ENCODE peak calls at places on chromosome 5, in five cellular contexts. Z is HepG2, T is GM12878, H is SK-N-SH, U is K562. A is an unnamed sample.

GRCh38 chr5:178319541-178320041 is 87.0 kb upstream of the PHYKPL start:
- DNase-seq in Z (no peak), T (no peak), H (no peak), U (no peak), A (no peak)

GRCh38 chr5:32677023-32677422 is 34.1 kb upstream of the NPR3 start:
- DNase-seq in Z (no peak), T (no peak), H (no peak), U (no peak), A (no peak)

GRCh38 chr5:80246995-80247729 is 8.7 kb downstream of the SERINC5 start:
- DNase-seq in Z (peak), T (peak), H (peak), U (peak), A (peak)

GRCh38 chr5:100647461-100648230 is 112.5 kb downstream of the FAM174A start:
- DNase-seq in Z (no peak), T (no peak), H (no peak), U (peak), A (no peak)

GRCh38 chr5:85205430-85205829 is 820.8 kb upstream of the EDIL3 start:
- DNase-seq in Z (no peak), T (no peak), H (no peak), U (no peak), A (no peak)

GRCh38 chr5:157977957-157978505 is 119.1 kb upstream of the CLINT1 start:
- DNase-seq in Z (no peak), T (no peak), H (peak), U (no peak), A (no peak)

GRCh38 chr5:30752015-30752414 is 441.5 kb upstream of the CDH6 start:
- DNase-seq in Z (no peak), T (no peak), H (no peak), U (no peak), A (no peak)

GRCh38 chr5:26569241-26569928 is 469.0 kb downstream of the CDH9 start:
- DNase-seq in Z (no peak), T (no peak), H (no peak), U (no peak), A (no peak)

GRCh38 chr5:170173227-170173626 is 59.6 kb upstream of the C5orf58 start:
- DNase-seq in Z (no peak), T (no peak), H (no peak), U (no peak), A (peak)

GRCh38 chr5:135356522-135357318 is 42.3 kb downstream of the MACROH2A1 start:
- DNase-seq in Z (no peak), T (no peak), H (peak), U (peak), A (no peak)

GRCh38 chr5:74895906-74896305 is 29.7 kb upstream of the FAM169A start:
- DNase-seq in Z (no peak), T (no peak), H (no peak), U (no peak), A (no peak)

GRCh38 chr5:16544607-16545374 is 72.0 kb downstream of the RETREG1 start:
- DNase-seq in Z (no peak), T (no peak), H (no peak), U (no peak), A (no peak)

GRCh38 chr5:143023447-143024096 is 253.4 kb downstream of the ARHGAP26 start:
- DNase-seq in Z (no peak), T (peak), H (peak), U (no peak), A (no peak)

GRCh38 chr5:80376557-80376956 is 31.3 kb upstream of the ZFYVE16 start:
- DNase-seq in Z (no peak), T (no peak), H (no peak), U (no peak), A (no peak)

GRCh38 chr5:171336486-171337206 is 27.6 kb downstream of the TLX3 start:
- DNase-seq in Z (no peak), T (no peak), H (no peak), U (peak), A (peak)

GRCh38 chr5:171431251-171431777 is 11.9 kb downstream of the FGF18 start:
- DNase-seq in Z (no peak), T (no peak), H (no peak), U (no peak), A (no peak)

GRCh38 chr5:148820778-148821395 is 5.5 kb upstream of the ADRB2 start:
- DNase-seq in Z (peak), T (no peak), H (no peak), U (peak), A (peak)

GRCh38 chr5:73288803-73289720 is 116.1 kb downstream of the TMEM174 start:
- DNase-seq in Z (no peak), T (no peak), H (no peak), U (no peak), A (no peak)

GRCh38 chr5:143890475-143890874 is 78.5 kb downstream of the HMHB1 start:
- DNase-seq in Z (no peak), T (no peak), H (no peak), U (no peak), A (no peak)

GRCh38 chr5:135393229-135393628 is 5.8 kb downstream of the MACROH2A1 start:
- DNase-seq in Z (no peak), T (no peak), H (no peak), U (no peak), A (no peak)

GRCh38 chr5:126065061-126065460 is 358.1 kb upstream of the GRAMD2B start:
- DNase-seq in Z (no peak), T (no peak), H (no peak), U (no peak), A (no peak)

GRCh38 chr5:110536120-110537115 is 190.1 kb downstream of the TMEM232 start:
- DNase-seq in Z (no peak), T (no peak), H (no peak), U (no peak), A (no peak)
- H3K27ac ChIP-seq in Z (no peak), T (no peak), H (no peak), U (no peak), A (no peak)

GRCh38 chr5:5881294-5881693 is 458.8 kb downstream of the ICE1 start:
- DNase-seq in Z (no peak), T (no peak), H (no peak), U (no peak), A (no peak)
- TF ChIP-seq JUND in Z (no peak), T (no peak), H (no peak), U (no peak), A (no peak)

DNA sequence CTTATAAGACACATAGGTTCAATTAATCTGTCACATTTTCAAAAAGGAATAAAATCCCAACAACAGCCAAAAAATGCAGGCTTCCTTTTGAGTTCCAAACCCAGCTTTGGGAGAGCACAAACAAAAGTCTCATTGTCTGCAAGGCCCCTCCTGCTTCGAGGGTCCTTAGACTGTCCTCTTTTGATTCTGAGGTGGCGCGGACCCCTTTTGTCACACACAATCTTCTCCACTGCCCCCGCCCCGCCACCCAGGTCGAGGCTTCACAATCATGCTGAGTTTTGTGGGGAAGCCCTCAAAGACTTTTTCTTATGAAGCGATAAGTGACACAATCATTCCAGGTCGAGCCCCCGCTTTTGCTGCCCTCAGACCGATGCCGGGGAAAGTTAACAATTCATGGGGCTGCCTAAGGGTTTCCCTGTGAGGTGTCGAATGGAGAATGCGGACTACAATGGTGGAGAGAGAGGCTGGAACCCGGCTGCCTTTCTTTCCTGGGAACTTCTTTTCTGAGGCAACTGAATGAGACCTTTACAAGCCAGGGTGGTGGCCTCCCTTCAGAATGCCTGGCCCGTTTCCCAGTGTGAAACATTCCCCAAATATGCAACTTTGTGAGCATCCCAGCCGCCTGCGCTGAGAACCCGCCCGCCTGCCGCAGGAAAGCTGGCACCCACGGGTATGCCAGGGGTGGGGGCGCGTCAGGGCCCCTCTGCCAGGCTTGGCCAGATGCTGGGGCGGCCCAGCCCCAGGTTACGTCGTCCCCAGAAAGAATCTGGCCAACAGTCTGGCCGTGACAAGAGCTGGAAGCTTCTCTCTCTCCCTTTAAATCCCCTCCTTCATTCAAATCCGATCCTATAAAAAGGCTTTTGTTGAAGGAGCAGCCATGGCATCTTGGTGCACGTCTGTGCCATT is 71.9 kb downstream of the MAP1B start:
- DNase-seq in Z (no peak), T (no peak), H (peak), U (no peak), A (peak)
- TF ChIP-seq REST in Z (no peak), T (no peak), H (peak), U (no peak), A (no peak)

DNA sequence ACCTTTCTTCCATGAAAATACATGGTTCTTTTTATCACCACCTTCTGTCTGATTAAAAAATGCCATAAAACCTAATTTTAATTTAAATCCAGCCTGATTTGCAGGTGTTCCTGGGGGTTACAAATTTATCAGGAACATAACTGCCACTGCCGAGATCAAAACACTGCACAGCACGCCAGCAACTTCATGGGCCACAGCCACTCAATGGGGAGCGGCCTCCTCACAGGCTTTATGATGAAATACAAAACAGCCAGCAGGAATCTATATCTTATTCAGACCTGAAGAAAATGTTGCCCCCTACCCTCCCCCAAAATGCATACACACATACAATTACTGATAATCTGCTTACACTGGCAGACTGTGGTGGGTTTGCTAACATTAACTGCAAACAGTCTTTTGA is 151.7 kb upstream of the POU5F2 start:
- DNase-seq in Z (no peak), T (no peak), H (no peak), U (no peak), A (no peak)
- H3K27ac ChIP-seq in Z (no peak), T (no peak), H (peak), U (no peak), A (no peak)

DNA sequence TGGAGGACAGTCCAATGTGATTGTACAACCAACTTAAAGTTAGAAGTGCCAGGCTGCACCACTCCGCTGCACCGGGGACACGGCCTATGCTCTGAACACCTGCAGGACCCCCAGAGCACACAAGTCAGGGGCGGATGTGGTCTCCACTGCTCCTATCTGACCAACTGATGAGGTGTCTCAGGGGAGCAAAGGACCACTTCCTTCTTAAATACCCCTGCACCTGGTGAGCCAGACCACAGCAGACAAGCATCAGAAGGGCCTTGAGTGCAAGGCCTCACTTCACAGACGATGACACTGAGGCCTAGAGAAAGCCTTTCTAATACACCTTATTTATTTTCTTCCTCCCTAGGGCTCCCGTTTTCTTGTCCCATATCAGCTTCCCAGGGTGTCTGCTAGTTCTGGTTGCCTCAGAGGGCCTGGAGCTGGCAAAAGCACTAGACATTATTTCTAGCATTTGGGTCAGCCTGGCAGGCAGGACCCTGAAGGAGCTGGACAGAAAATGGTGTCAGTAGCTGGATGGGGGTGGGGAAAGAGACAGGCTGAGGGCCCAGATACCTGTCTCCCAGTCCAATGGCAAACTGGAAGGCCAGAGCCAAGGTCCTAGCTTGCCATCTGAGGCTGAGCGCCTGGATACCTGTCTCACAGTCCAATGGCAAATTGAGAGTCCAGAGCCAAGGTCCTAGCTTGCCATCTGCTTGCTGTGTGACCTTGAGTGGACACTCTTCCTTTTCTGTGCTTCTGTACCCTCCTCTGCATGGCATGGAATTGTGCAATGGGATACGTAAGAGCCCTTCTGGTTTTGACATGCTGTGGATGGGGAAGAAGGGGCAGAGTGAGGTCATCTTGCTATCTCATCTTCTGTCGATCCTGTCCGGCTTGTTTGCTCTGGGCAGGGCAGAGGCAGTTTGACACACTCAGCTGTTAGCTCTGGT is 9.0 kb downstream of the CCDC69 start:
- DNase-seq in Z (peak), T (peak), H (no peak), U (no peak), A (no peak)
- TF ChIP-seq JUND in Z (no peak), T (no peak), H (no peak), U (peak), A (no peak)

DNA sequence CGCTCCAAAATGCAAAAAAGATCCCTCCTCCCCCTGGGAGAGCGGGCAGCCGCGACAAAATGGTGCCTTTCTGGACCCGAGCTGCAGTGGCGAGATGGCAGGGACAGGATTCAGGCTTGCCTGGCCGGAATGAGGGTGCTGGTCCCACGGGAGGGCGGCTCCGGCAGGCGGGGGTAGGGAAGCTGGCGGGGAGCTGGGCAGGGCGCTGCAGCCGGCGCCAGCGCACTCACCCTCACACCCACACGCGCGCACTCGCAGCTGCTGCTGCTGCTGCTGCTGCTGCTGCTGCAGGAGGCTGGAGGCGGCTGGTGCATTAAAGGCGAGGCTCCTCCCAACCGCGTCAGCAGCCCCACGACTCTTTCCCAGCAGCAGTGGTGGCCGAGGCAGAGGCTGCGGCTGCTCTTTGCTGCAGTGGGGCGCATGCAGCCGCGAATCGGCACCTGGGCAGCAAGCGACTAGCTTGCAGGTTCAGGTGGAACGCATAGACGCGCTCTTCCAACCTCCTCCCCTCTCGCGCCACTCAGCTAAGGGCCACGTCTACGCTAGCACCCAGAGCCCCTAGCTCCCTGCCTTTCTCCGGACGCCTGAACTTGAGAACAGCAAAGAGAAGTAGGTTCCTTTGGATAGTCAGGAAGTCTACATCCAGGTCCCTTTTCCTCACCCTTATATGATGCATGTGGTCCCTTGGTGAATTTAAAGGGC is at the start of gene PPP2R2B:
- DNase-seq in Z (no peak), T (no peak), H (peak), U (no peak), A (no peak)
- TF ChIP-seq REST in Z (no peak), T (no peak), H (no peak), U (no peak), A (no peak)

GRCh38 chr5:154287136-154287535 is 96.6 kb downstream of the GALNT10 start:
- DNase-seq in Z (peak), T (no peak), H (no peak), U (no peak), A (no peak)

GRCh38 chr5:154285661-154286408 is 95.3 kb downstream of the GALNT10 start:
- DNase-seq in Z (peak), T (no peak), H (no peak), U (no peak), A (no peak)

GRCh38 chr5:154288145-154288544 is 97.6 kb downstream of the GALNT10 start:
- DNase-seq in Z (peak), T (no peak), H (no peak), U (no peak), A (no peak)

GRCh38 chr5:154284433-154284832 is 93.9 kb downstream of the GALNT10 start:
- DNase-seq in Z (no peak), T (peak), H (no peak), U (no peak), A (no peak)

GRCh38 chr5:154286557-154286956 is 96.0 kb downstream of the GALNT10 start:
- DNase-seq in Z (peak), T (no peak), H (no peak), U (no peak), A (no peak)
- H3K27ac ChIP-seq in Z (no peak), T (no peak), H (peak), U (no peak), A (peak)

GRCh38 chr5:161096591-161096990 is 244.6 kb upstream of the ATP10B start:
- DNase-seq in Z (no peak), T (no peak), H (no peak), U (no peak), A (no peak)

GRCh38 chr5:161093105-161093504 is 241.1 kb upstream of the ATP10B start:
- DNase-seq in Z (no peak), T (no peak), H (no peak), U (no peak), A (no peak)

GRCh38 chr5:161098516-161098915 is 246.5 kb upstream of the ATP10B start:
- DNase-seq in Z (no peak), T (no peak), H (no peak), U (no peak), A (no peak)

GRCh38 chr5:161096006-161096405 is 244.0 kb upstream of the ATP10B start:
- DNase-seq in Z (peak), T (no peak), H (no peak), U (no peak), A (no peak)

DNA sequence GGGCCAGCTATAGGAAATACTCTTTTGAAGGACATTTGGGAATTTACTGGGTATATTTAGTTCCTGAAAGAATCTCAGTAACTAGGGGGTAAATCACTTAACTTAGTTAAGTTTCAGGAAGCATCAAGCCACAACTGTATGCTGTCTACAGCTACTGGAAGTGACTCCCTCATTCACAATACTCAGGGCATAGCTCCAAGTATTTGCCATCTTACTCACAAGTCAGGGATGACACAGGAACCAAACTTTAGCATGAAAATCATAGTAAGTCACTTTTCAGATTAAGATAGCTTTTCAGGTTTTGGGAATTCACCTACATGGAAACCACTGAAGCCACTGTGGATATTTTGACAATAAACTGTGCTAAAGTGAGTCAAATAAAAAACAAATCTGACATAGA is 242.4 kb upstream of the ATP10B start:
- DNase-seq in Z (no peak), T (no peak), H (no peak), U (no peak), A (no peak)
- TF ChIP-seq JUND in Z (no peak), T (no peak), H (no peak), U (no peak), A (no peak)

DNA sequence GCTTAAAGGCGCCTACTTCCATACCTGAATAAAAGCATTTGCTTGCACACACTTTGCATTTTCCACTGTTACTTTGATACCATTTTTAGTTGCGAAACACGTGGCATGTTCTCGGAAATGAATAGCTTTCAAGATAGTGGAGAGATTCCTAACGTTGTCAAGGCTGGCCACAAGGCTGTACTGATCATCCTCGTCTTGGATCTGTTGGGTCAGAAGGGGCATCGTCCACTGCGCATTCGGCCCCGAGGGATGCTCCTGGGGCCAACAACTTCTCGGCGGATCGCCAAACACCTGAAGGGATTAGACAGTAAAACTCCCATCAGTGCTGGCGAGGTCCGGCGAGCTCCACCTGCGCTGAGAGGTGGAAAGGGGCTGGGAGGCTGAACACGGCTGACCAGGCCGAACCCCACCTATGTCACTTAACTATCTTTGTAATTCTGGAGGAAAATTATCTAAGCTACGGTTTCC is 599 bp downstream of the RAD1 start:
- DNase-seq in Z (no peak), T (no peak), H (no peak), U (peak), A (no peak)
- TF ChIP-seq REST in Z (no peak), T (no peak), H (no peak), U (no peak), A (no peak)

A was measured in HCT116.